ENCODE peak calls at places on chromosome 14, in nine cellular contexts. One of them, this sample, is unnamed.

GRCh38 chr14:102419716-102420115 is 57.0 kb downstream of the TECPR2 start:
- DNase-seq in colonic mucosa: no peak
- DNase-seq in GM12878: no peak
- DNase-seq in pancreas: no peak
- DNase-seq in effector memory CD4-positive, alpha-beta T cell: no peak
- DNase-seq in MM.1S: no peak
- DNase-seq in small intestine: no peak
- DNase-seq in left lung: no peak
- DNase-seq in heart right ventricle: no peak
- DNase-seq in this sample: no peak

GRCh38 chr14:73802431-73803188 is 49.0 kb upstream of the PTGR2 start:
- DNase-seq in colonic mucosa: peak; percentile 76
- DNase-seq in GM12878: no peak
- DNase-seq in pancreas: no peak
- DNase-seq in effector memory CD4-positive, alpha-beta T cell: no peak
- DNase-seq in MM.1S: no peak
- DNase-seq in small intestine: peak; percentile 97
- DNase-seq in left lung: no peak
- DNase-seq in heart right ventricle: no peak
- DNase-seq in this sample: no peak

GRCh38 chr14:105137481-105138020 is 31.0 kb downstream of the JAG2 start:
- DNase-seq in colonic mucosa: no peak
- DNase-seq in GM12878: no peak
- DNase-seq in pancreas: no peak
- DNase-seq in effector memory CD4-positive, alpha-beta T cell: no peak
- DNase-seq in MM.1S: no peak
- DNase-seq in small intestine: no peak
- DNase-seq in left lung: peak; percentile 58
- DNase-seq in heart right ventricle: no peak
- DNase-seq in this sample: no peak

GRCh38 chr14:55921516-55921915 is 196.7 kb upstream of the PELI2 start:
- DNase-seq in colonic mucosa: no peak
- DNase-seq in GM12878: no peak
- DNase-seq in pancreas: no peak
- DNase-seq in effector memory CD4-positive, alpha-beta T cell: no peak
- DNase-seq in MM.1S: no peak
- DNase-seq in small intestine: no peak
- DNase-seq in left lung: no peak
- DNase-seq in heart right ventricle: no peak
- DNase-seq in this sample: no peak

GRCh38 chr14:71138236-71139057 is 231.2 kb downstream of the PCNX1 start:
- DNase-seq in colonic mucosa: no peak
- DNase-seq in GM12878: no peak
- DNase-seq in pancreas: no peak
- DNase-seq in effector memory CD4-positive, alpha-beta T cell: no peak
- DNase-seq in MM.1S: no peak
- DNase-seq in small intestine: no peak
- DNase-seq in left lung: no peak
- DNase-seq in heart right ventricle: no peak
- DNase-seq in this sample: no peak

GRCh38 chr14:76923422-76924362 is 97.5 kb downstream of the LRRC74A start:
- DNase-seq in colonic mucosa: no peak
- DNase-seq in GM12878: no peak
- DNase-seq in pancreas: no peak
- DNase-seq in effector memory CD4-positive, alpha-beta T cell: no peak
- DNase-seq in MM.1S: no peak
- DNase-seq in small intestine: no peak
- DNase-seq in left lung: no peak
- DNase-seq in heart right ventricle: no peak
- DNase-seq in this sample: no peak

GRCh38 chr14:69547701-69548348 is 26.8 kb downstream of the CCDC177 start:
- DNase-seq in colonic mucosa: no peak
- DNase-seq in GM12878: no peak
- DNase-seq in pancreas: no peak
- DNase-seq in effector memory CD4-positive, alpha-beta T cell: no peak
- DNase-seq in MM.1S: no peak
- DNase-seq in small intestine: no peak
- DNase-seq in left lung: peak; percentile 82
- DNase-seq in heart right ventricle: no peak
- DNase-seq in this sample: no peak

GRCh38 chr14:28321475-28322244 is 444.9 kb upstream of the FOXG1 start:
- DNase-seq in colonic mucosa: no peak
- DNase-seq in GM12878: no peak
- DNase-seq in pancreas: no peak
- DNase-seq in effector memory CD4-positive, alpha-beta T cell: no peak
- DNase-seq in MM.1S: no peak
- DNase-seq in small intestine: no peak
- DNase-seq in left lung: no peak
- DNase-seq in heart right ventricle: no peak
- DNase-seq in this sample: no peak

GRCh38 chr14:77219591-77219990 is 38.0 kb downstream of the TMEM63C start:
- DNase-seq in colonic mucosa: no peak
- DNase-seq in GM12878: no peak
- DNase-seq in pancreas: peak; percentile 86
- DNase-seq in effector memory CD4-positive, alpha-beta T cell: no peak
- DNase-seq in MM.1S: no peak
- DNase-seq in small intestine: no peak
- DNase-seq in left lung: no peak
- DNase-seq in heart right ventricle: peak; percentile 25
- DNase-seq in this sample: no peak

GRCh38 chr14:101535232-101535631 is 26.1 kb upstream of the DIO3 start:
- DNase-seq in colonic mucosa: no peak
- DNase-seq in GM12878: no peak
- DNase-seq in pancreas: no peak
- DNase-seq in effector memory CD4-positive, alpha-beta T cell: no peak
- DNase-seq in MM.1S: no peak
- DNase-seq in small intestine: no peak
- DNase-seq in left lung: no peak
- DNase-seq in heart right ventricle: no peak
- DNase-seq in this sample: no peak

GRCh38 chr14:103846569-103847438 is 571 bp downstream of the PPP1R13B start:
- DNase-seq in colonic mucosa: peak; percentile 35
- DNase-seq in GM12878: no peak
- DNase-seq in pancreas: no peak
- DNase-seq in effector memory CD4-positive, alpha-beta T cell: peak; percentile 27
- DNase-seq in MM.1S: peak; percentile 35
- DNase-seq in small intestine: peak; percentile 34
- DNase-seq in left lung: peak; percentile 85
- DNase-seq in heart right ventricle: peak; percentile 70
- DNase-seq in this sample: peak; percentile 14

GRCh38 chr14:87179936-87180335 is 813.0 kb downstream of the GALC start:
- DNase-seq in colonic mucosa: no peak
- DNase-seq in GM12878: no peak
- DNase-seq in pancreas: no peak
- DNase-seq in effector memory CD4-positive, alpha-beta T cell: no peak
- DNase-seq in MM.1S: no peak
- DNase-seq in small intestine: no peak
- DNase-seq in left lung: no peak
- DNase-seq in heart right ventricle: no peak
- DNase-seq in this sample: no peak

GRCh38 chr14:89171628-89172027 is 245.4 kb downstream of the FOXN3 start:
- DNase-seq in colonic mucosa: no peak
- DNase-seq in GM12878: no peak
- DNase-seq in pancreas: no peak
- DNase-seq in effector memory CD4-positive, alpha-beta T cell: no peak
- DNase-seq in MM.1S: no peak
- DNase-seq in small intestine: no peak
- DNase-seq in left lung: no peak
- DNase-seq in heart right ventricle: no peak
- DNase-seq in this sample: no peak
- H3K36me3 ChIP-seq in colonic mucosa: no peaks in the 10 kb centered on the region
- H3K36me3 ChIP-seq in GM12878: peaks cover 2% of the 10 kb centered on the region
- H3K36me3 ChIP-seq in pancreas: no peaks in the 10 kb centered on the region
- H3K36me3 ChIP-seq in effector memory CD4-positive, alpha-beta T cell: peaks cover 7% of the 10 kb centered on the region
- H3K36me3 ChIP-seq in MM.1S: no peaks in the 10 kb centered on the region
- H3K36me3 ChIP-seq in small intestine: peaks cover 11% of the 10 kb centered on the region
- H3K36me3 ChIP-seq in left lung: no peaks in the 10 kb centered on the region
- H3K36me3 ChIP-seq in heart right ventricle: peaks cover 39% of the 10 kb centered on the region
- H3K36me3 ChIP-seq in this sample: peaks cover 5% of the 10 kb centered on the region

GRCh38 chr14:36525746-36526099 is 5.7 kb upstream of the NKX2-1 start:
- DNase-seq in colonic mucosa: no peak
- DNase-seq in GM12878: no peak
- DNase-seq in pancreas: no peak
- DNase-seq in effector memory CD4-positive, alpha-beta T cell: no peak
- DNase-seq in MM.1S: no peak
- DNase-seq in small intestine: no peak
- DNase-seq in left lung: no peak
- DNase-seq in heart right ventricle: no peak
- DNase-seq in this sample: no peak
- H3K9me3 ChIP-seq in colonic mucosa: no peaks in the 10 kb centered on the region
- H3K9me3 ChIP-seq in GM12878: no peaks in the 10 kb centered on the region
- H3K9me3 ChIP-seq in pancreas: no peaks in the 10 kb centered on the region
- H3K9me3 ChIP-seq in effector memory CD4-positive, alpha-beta T cell: no peaks in the 10 kb centered on the region
- H3K9me3 ChIP-seq in MM.1S: no peaks in the 10 kb centered on the region
- H3K9me3 ChIP-seq in small intestine: no peaks in the 10 kb centered on the region
- H3K9me3 ChIP-seq in left lung: no peaks in the 10 kb centered on the region
- H3K9me3 ChIP-seq in heart right ventricle: no peaks in the 10 kb centered on the region
- H3K9me3 ChIP-seq in this sample: no peaks in the 10 kb centered on the region

GRCh38 chr14:60163741-60164140 is 1.5 kb downstream of the DHRS7 start:
- DNase-seq in colonic mucosa: no peak
- DNase-seq in GM12878: no peak
- DNase-seq in pancreas: no peak
- DNase-seq in effector memory CD4-positive, alpha-beta T cell: no peak
- DNase-seq in MM.1S: no peak
- DNase-seq in small intestine: no peak
- DNase-seq in left lung: no peak
- DNase-seq in heart right ventricle: no peak
- DNase-seq in this sample: no peak

GRCh38 chr14:60164717-60165546 is at the start of gene DHRS7:
- DNase-seq in colonic mucosa: peak; percentile 79
- DNase-seq in GM12878: peak; percentile 53
- DNase-seq in pancreas: peak; percentile 83
- DNase-seq in effector memory CD4-positive, alpha-beta T cell: peak; percentile 51
- DNase-seq in MM.1S: peak; percentile 67
- DNase-seq in small intestine: peak; percentile 81
- DNase-seq in left lung: peak; percentile 100
- DNase-seq in heart right ventricle: peak; percentile 90
- DNase-seq in this sample: peak; percentile 65

GRCh38 chr14:60160422-60160821 is 4.8 kb downstream of the DHRS7 start:
- DNase-seq in colonic mucosa: no peak
- DNase-seq in GM12878: no peak
- DNase-seq in pancreas: no peak
- DNase-seq in effector memory CD4-positive, alpha-beta T cell: no peak
- DNase-seq in MM.1S: no peak
- DNase-seq in small intestine: no peak
- DNase-seq in left lung: no peak
- DNase-seq in heart right ventricle: peak; percentile 20
- DNase-seq in this sample: no peak

GRCh38 chr14:60164404-60164716 is 838 bp downstream of the DHRS7 start:
- DNase-seq in colonic mucosa: no peak
- DNase-seq in GM12878: peak; percentile 39
- DNase-seq in pancreas: no peak
- DNase-seq in effector memory CD4-positive, alpha-beta T cell: no peak
- DNase-seq in MM.1S: no peak
- DNase-seq in small intestine: peak; percentile 78
- DNase-seq in left lung: no peak
- DNase-seq in heart right ventricle: no peak
- DNase-seq in this sample: no peak

DNA sequence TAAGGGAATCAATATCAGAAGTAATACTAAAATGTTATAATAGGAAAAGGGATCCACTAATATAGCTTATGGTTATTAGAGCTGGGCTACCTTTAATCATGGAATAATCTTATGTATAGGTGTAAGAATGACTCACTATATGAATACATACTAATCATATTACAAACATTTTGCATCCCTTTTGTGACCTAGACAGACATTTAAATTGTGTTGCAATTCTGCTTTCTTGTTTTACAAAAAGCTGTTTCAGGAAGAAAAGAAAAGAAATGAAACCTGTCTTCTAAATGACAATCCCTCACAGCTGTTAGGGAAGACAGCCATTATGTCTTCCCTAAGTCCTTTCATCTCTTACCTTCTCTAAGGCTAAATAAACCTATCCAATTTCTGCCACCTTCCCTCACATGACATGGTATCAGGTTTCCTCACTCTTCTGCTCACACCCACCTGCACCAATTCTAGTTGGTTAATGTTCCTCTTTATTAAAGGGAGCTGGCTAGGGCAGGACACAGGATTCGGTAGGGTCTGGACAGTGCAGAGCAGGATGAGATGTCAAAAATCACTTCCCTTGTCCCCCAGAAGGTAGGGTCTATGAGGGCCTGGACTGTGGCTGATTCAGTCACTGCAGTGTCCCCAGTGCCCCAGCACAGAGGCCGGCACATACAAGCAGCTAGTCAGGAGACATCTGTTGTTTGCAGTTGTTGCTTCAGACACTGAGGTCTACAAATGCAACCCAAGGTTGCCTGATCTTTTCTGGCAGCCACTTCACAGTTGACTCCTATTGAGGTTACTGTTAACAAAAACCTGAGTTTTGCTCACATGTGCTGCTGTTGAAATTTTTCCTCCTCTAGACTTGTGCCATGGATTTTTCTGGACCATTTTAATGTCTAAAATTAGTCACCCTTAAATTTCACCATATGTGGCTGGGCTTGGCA is 3.8 kb downstream of the DHRS7 start:
- DNase-seq in colonic mucosa: no peak
- DNase-seq in GM12878: no peak
- DNase-seq in pancreas: no peak
- DNase-seq in effector memory CD4-positive, alpha-beta T cell: no peak
- DNase-seq in MM.1S: no peak
- DNase-seq in small intestine: no peak
- DNase-seq in left lung: no peak
- DNase-seq in heart right ventricle: no peak
- DNase-seq in this sample: no peak
- H3K27ac ChIP-seq in colonic mucosa: no peak overlapping the region
- H3K27ac ChIP-seq in GM12878: no peak overlapping the region
- H3K27ac ChIP-seq in pancreas: no peak overlapping the region
- H3K27ac ChIP-seq in effector memory CD4-positive, alpha-beta T cell: peak overlapping the region; percentile 25
- H3K27ac ChIP-seq in MM.1S: peak overlapping the region; percentile 48
- H3K27ac ChIP-seq in small intestine: no peak overlapping the region
- H3K27ac ChIP-seq in left lung: no peak overlapping the region
- H3K27ac ChIP-seq in heart right ventricle: no peak overlapping the region
- H3K27ac ChIP-seq in this sample: no peak overlapping the region

GRCh38 chr14:75645051-75645450 is 15.6 kb downstream of the ERG28 start:
- DNase-seq in colonic mucosa: no peak
- DNase-seq in GM12878: no peak
- DNase-seq in pancreas: no peak
- DNase-seq in effector memory CD4-positive, alpha-beta T cell: no peak
- DNase-seq in MM.1S: no peak
- DNase-seq in small intestine: no peak
- DNase-seq in left lung: no peak
- DNase-seq in heart right ventricle: no peak
- DNase-seq in this sample: no peak

GRCh38 chr14:75649337-75649736 is 11.3 kb downstream of the ERG28 start:
- DNase-seq in colonic mucosa: no peak
- DNase-seq in GM12878: no peak
- DNase-seq in pancreas: no peak
- DNase-seq in effector memory CD4-positive, alpha-beta T cell: no peak
- DNase-seq in MM.1S: no peak
- DNase-seq in small intestine: no peak
- DNase-seq in left lung: no peak
- DNase-seq in heart right ventricle: no peak
- DNase-seq in this sample: no peak

GRCh38 chr14:75647650-75648049 is 13.0 kb downstream of the ERG28 start:
- DNase-seq in colonic mucosa: no peak
- DNase-seq in GM12878: no peak
- DNase-seq in pancreas: no peak
- DNase-seq in effector memory CD4-positive, alpha-beta T cell: no peak
- DNase-seq in MM.1S: no peak
- DNase-seq in small intestine: no peak
- DNase-seq in left lung: no peak
- DNase-seq in heart right ventricle: no peak
- DNase-seq in this sample: no peak

GRCh38 chr14:75648066-75648838 is 12.4 kb downstream of the ERG28 start:
- DNase-seq in colonic mucosa: no peak
- DNase-seq in GM12878: no peak
- DNase-seq in pancreas: peak; percentile 77
- DNase-seq in effector memory CD4-positive, alpha-beta T cell: no peak
- DNase-seq in MM.1S: no peak
- DNase-seq in small intestine: no peak
- DNase-seq in left lung: no peak
- DNase-seq in heart right ventricle: peak; percentile 24
- DNase-seq in this sample: no peak

GRCh38 chr14:75646762-75647161 is 13.9 kb downstream of the ERG28 start:
- DNase-seq in colonic mucosa: no peak
- DNase-seq in GM12878: no peak
- DNase-seq in pancreas: no peak
- DNase-seq in effector memory CD4-positive, alpha-beta T cell: no peak
- DNase-seq in MM.1S: no peak
- DNase-seq in small intestine: no peak
- DNase-seq in left lung: no peak
- DNase-seq in heart right ventricle: no peak
- DNase-seq in this sample: no peak
- H3K36me3 ChIP-seq in colonic mucosa: peaks cover 4% of the 10 kb centered on the region
- H3K36me3 ChIP-seq in GM12878: peaks cover 10% of the 10 kb centered on the region
- H3K36me3 ChIP-seq in pancreas: no peaks in the 10 kb centered on the region
- H3K36me3 ChIP-seq in effector memory CD4-positive, alpha-beta T cell: peaks cover 41% of the 10 kb centered on the region
- H3K36me3 ChIP-seq in MM.1S: no peaks in the 10 kb centered on the region
- H3K36me3 ChIP-seq in small intestine: peaks cover 19% of the 10 kb centered on the region
- H3K36me3 ChIP-seq in left lung: no peaks in the 10 kb centered on the region
- H3K36me3 ChIP-seq in heart right ventricle: peaks cover 27% of the 10 kb centered on the region
- H3K36me3 ChIP-seq in this sample: peaks cover 21% of the 10 kb centered on the region

This sample was measured in CD8-positive, alpha-beta memory T cell.